ENCODE peak calls at places on chromosomes 16 and 17, in five cellular contexts. G is neural progenitor cell, D is HCT116, W is endothelial cell of umbilical vein, L is GM23338. C is an unnamed sample.

GRCh38 chr17:77882481-77883212 is 75.9 kb upstream of the TNRC6C start:
- DNase-seq in G (no peak), D (no peak), W (no peak), L (no peak), C (no peak)

GRCh38 chr17:43772877-43773648 is 5.7 kb downstream of the DUSP3 start:
- DNase-seq in G (no peak), D (no peak), W (no peak), L (no peak), C (no peak)

GRCh38 chr16:57485091-57485915 is 990 bp downstream of the DOK4 start:
- DNase-seq in G (no peak), D (no peak), W (no peak), L (no peak), C (no peak)

GRCh38 chr16:57485916-57486857 is at the start of gene DOK4:
- DNase-seq in G (peak; percentile 93), D (no peak), W (peak; percentile 36), L (peak; percentile 89), C (peak; percentile 65)

GRCh38 chr17:32609085-32609484 is 122.3 kb downstream of the CDK5R1 start:
- DNase-seq in G (no peak), D (peak; percentile 31), W (no peak), L (no peak), C (peak; percentile 66)

GRCh38 chr17:1865252-1866037 is 35.6 kb downstream of the RPA1 start:
- DNase-seq in G (no peak), D (peak; percentile 4), W (peak; percentile 37), L (peak; percentile 69), C (peak; percentile 64)

GRCh38 chr16:68273896-68274295 is 9.6 kb downstream of the SLC7A6 start:
- DNase-seq in G (no peak), D (no peak), W (no peak), L (no peak), C (no peak)

GRCh38 chr17:2043785-2044184 is 2.0 kb downstream of the OVCA2 start:
- DNase-seq in G (no peak), D (no peak), W (no peak), L (no peak), C (peak; percentile 59)

GRCh38 chr17:3596804-3597464 is 12.3 kb downstream of the TRPV1 start:
- DNase-seq in G (no peak), D (no peak), W (no peak), L (peak; percentile 26), C (no peak)

GRCh38 chr17:2022647-2023046 is 2.5 kb downstream of the RTN4RL1 start:
- DNase-seq in G (no peak), D (no peak), W (no peak), L (no peak), C (no peak)

GRCh38 chr17:29565643-29566472 is 979 bp downstream of the ABHD15 start:
- DNase-seq in G (peak; percentile 78), D (peak; percentile 22), W (peak; percentile 25), L (peak; percentile 82), C (no peak)

GRCh38 chr17:37025847-37026533 is 77.2 kb downstream of the AATF start:
- DNase-seq in G (no peak), D (no peak), W (no peak), L (no peak), C (no peak)

GRCh38 chr16:67236551-67237395 is 9.8 kb downstream of the TMEM208 start:
- DNase-seq in G (peak; percentile 59), D (peak; percentile 69), W (peak; percentile 60), L (peak; percentile 90), C (peak; percentile 51)

GRCh38 chr17:61583242-61583641 is 7.8 kb downstream of the NACA2 start:
- DNase-seq in G (no peak), D (peak; percentile 65), W (peak; percentile 36), L (peak; percentile 35), C (peak; percentile 86)

GRCh38 chr17:804541-805435 is 22.6 kb downstream of the MRM3 start:
- DNase-seq in G (peak; percentile 48), D (no peak), W (no peak), L (peak; percentile 30), C (no peak)

GRCh38 chr17:12789976-12790805 is 893 bp downstream of the ARHGAP44 start:
- DNase-seq in G (peak; percentile 63), D (no peak), W (no peak), L (peak; percentile 71), C (no peak)

GRCh38 chr17:68439656-68440290 is 17.5 kb downstream of the WIPI1 start:
- DNase-seq in G (no peak), D (no peak), W (no peak), L (no peak), C (no peak)

GRCh38 chr17:80527016-80527645 is 17.5 kb upstream of the RPTOR start:
- DNase-seq in G (no peak), D (no peak), W (no peak), L (no peak), C (peak; percentile 36)

GRCh38 chr17:27840688-27841087 is 40.4 kb upstream of the NOS2 start:
- DNase-seq in G (no peak), D (no peak), W (no peak), L (no peak), C (no peak)

GRCh38 chr16:89194340-89195311 is 5.7 kb downstream of the SLC22A31 start:
- DNase-seq in G (no peak), D (no peak), W (no peak), L (no peak), C (no peak)

GRCh38 chr17:19876524-19877161 is 8.9 kb upstream of the ULK2 start:
- DNase-seq in G (no peak), D (no peak), W (no peak), L (no peak), C (no peak)

GRCh38 chr17:2050871-2051387 is 4.0 kb upstream of the HIC1 start:
- DNase-seq in G (peak; percentile 82), D (no peak), W (no peak), L (peak; percentile 77), C (peak; percentile 41)

GRCh38 chr17:3447625-3448024 is 14.0 kb upstream of the OR1E2 start:
- DNase-seq in G (peak; percentile 34), D (peak; percentile 34), W (no peak), L (peak; percentile 80), C (peak; percentile 17)

GRCh38 chr17:38464251-38464722 is 36.0 kb downstream of the ARHGAP23 start:
- DNase-seq in G (no peak), D (no peak), W (peak; percentile 42), L (no peak), C (no peak)

GRCh38 chr16:66342294-66342900 is 24.1 kb upstream of the CDH5 start:
- DNase-seq in G (peak; percentile 79), D (no peak), W (peak; percentile 47), L (peak; percentile 79), C (peak; percentile 30)

GRCh38 chr17:63406689-63407330 is 39.3 kb downstream of the CYB561 start:
- DNase-seq in G (peak; percentile 92), D (peak; percentile 93), W (peak; percentile 87), L (peak; percentile 96), C (peak; percentile 97)

GRCh38 chr16:21301168-21301894 is 23.2 kb upstream of the CRYM start:
- DNase-seq in G (peak; percentile 75), D (peak; percentile 82), W (peak; percentile 79), L (peak; percentile 81), C (peak; percentile 76)

DNA sequence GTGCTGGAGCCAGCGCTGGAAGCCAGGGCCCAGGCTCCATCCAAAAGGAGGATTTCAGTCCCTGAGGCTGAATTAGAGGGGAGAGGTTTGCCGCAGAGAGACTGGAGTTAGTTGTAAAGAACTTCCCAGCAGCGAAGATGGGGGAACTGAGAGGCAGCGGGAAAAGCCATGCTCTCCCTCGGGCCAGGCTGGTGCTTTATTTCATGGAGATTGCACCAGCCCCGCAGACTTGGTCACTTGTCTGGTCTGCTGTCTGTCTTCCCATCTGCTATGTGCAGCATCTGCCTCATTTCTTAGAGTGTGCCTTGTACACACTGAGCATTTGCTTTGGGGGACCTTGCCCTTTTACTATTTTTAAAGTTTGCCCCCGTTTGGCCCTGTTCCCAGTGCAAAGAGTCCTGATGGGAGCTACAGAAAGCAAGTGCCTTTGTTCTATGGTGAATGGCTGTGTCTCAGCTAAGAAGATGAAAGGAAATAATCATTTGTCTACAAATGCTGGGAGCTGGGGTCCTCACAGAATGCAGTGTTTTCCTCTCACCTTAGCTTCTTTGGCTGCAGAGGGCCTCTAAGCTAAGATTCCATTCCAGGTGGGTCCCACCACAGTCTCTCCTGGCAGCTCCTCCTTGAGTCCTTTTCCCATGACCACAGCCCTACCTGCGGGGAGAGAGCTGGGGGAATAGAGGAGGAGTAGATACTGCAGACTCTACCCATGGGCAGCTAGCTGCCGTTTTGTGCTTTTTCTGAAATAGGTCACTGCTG is 25.0 kb upstream of the CNOT1 start:
- DNase-seq in G (no peak), D (no peak), W (no peak), L (no peak), C (no peak)
- H2AFZ ChIP-seq in G (peak overlapping the region; percentile 93), D (no peak overlapping the region), W (no peak overlapping the region), L (peak overlapping the region; percentile 32), C (no peak overlapping the region)

GRCh38 chr16:84116720-84117481 is at the start of gene MBTPS1:
- DNase-seq in G (peak; percentile 100), D (peak; percentile 98), W (peak; percentile 98), L (peak; percentile 98), C (peak; percentile 94)
- TF ChIP-seq CTCF in G (no peak), D (no peak), W (no peak), L (no peak), C (no peak)

GRCh38 chr16:81797443-81797842 is 18.4 kb downstream of the PLCG2 start:
- DNase-seq in G (no peak), D (no peak), W (no peak), L (no peak), C (no peak)
- H3K79me2 ChIP-seq in G (no peaks in the 10 kb centered on the region), D (no peaks in the 10 kb centered on the region), W (no peaks in the 10 kb centered on the region), L (no peaks in the 10 kb centered on the region), C (no peaks in the 10 kb centered on the region)

GRCh38 chr16:18803569-18804462 is 2.5 kb upstream of the ARL6IP1 start:
- DNase-seq in G (no peak), D (no peak), W (peak; percentile 86), L (no peak), C (peak; percentile 9)

GRCh38 chr16:18799500-18799899 is 1.8 kb downstream of the ARL6IP1 start:
- DNase-seq in G (no peak), D (no peak), W (no peak), L (no peak), C (no peak)

GRCh38 chr16:18800674-18801196 is 614 bp downstream of the ARL6IP1 start:
- DNase-seq in G (peak; percentile 73), D (no peak), W (peak; percentile 42), L (peak; percentile 66), C (no peak)

GRCh38 chr16:18802755-18803218 is 1.4 kb upstream of the ARL6IP1 start:
- DNase-seq in G (no peak), D (no peak), W (no peak), L (no peak), C (no peak)

GRCh38 chr16:18801197-18801972 is at the start of gene ARL6IP1:
- DNase-seq in G (peak; percentile 100), D (peak; percentile 98), W (peak; percentile 100), L (peak; percentile 100), C (peak; percentile 98)
- H2AFZ ChIP-seq in G (no peak within 1 kb of the TSS), D (no peak within 1 kb of the TSS), W (peak within 1 kb of the TSS; percentile 39), L (no peak within 1 kb of the TSS), C (peak within 1 kb of the TSS; percentile 87)

C was measured in PC-3.